ENCODE peak calls at places on chromosome 6, in four cellular contexts. I, G, S and H are unnamed samples.

GRCh38 chr6:132813173-132813856 is 1.1 kb upstream of the RPS12 start:
- DNase-seq in S (peak; percentile 56), G (peak; percentile 53), I (peak; percentile 67), H (peak; percentile 60)

GRCh38 chr6:166005401-166005845 is 162.2 kb downstream of the TBXT start:
- DNase-seq in G (no peak), I (no peak), S (no peak), H (no peak)

GRCh38 chr6:100488231-100488630 is 23.5 kb upstream of the SIM1 start:
- DNase-seq in I (no peak), G (no peak), S (no peak), H (no peak)

GRCh38 chr6:16759181-16759645 is 2.0 kb downstream of the ATXN1 start:
- DNase-seq in I (no peak), S (no peak), G (peak; percentile 47), H (no peak)

GRCh38 chr6:129183681-129184216 is 300.8 kb downstream of the LAMA2 start:
- DNase-seq in S (no peak), I (no peak), G (no peak), H (no peak)

GRCh38 chr6:161038229-161039003 is 46.8 kb downstream of the MAP3K4 start:
- DNase-seq in S (no peak), G (no peak), I (no peak), H (no peak)

GRCh38 chr6:64293298-64293697 is 657.7 kb downstream of the PHF3 start:
- DNase-seq in G (no peak), I (no peak), S (no peak), H (no peak)

GRCh38 chr6:123117145-123117908 is 121.3 kb downstream of the CLVS2 start:
- DNase-seq in S (no peak), G (no peak), I (no peak), H (no peak)

GRCh38 chr6:111804627-111805235 is 68.5 kb downstream of the FYN start:
- DNase-seq in I (no peak), G (no peak), S (peak; percentile 59), H (peak; percentile 90)

GRCh38 chr6:167119680-167120556 is 3.0 kb upstream of the CCR6 start:
- DNase-seq in S (peak; percentile 48), I (no peak), G (peak; percentile 73), H (peak; percentile 90)
- H3K27ac ChIP-seq in S (no peak overlapping the region), I (no peak overlapping the region), G (peak overlapping the region; percentile 86), H (peak overlapping the region; percentile 63)

DNA sequence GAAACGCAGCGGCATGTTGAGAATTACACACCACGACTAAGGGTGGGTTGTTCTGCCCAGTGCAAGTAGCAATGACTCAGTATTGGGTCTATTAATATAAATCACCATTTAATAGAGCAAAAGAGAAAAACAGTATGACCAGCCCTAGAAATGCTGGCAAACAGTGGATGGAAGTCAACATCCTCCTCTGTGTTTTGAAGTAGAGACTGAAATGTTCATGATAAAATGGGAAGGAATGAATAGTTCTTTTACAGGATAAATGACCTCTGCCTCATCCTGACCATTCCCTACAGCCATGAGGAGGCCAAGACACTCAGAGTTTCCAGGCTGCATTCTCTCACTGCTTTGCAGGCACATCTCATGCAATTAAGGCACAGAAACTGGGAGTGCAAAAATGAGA is 111.8 kb downstream of the PSMB1 start:
- DNase-seq in S (no peak), I (no peak), G (no peak), H (no peak)
- H3K4me1 ChIP-seq in S (no peaks in the 10 kb centered on the region), I (no peaks in the 10 kb centered on the region), G (no peaks in the 10 kb centered on the region), H (peaks cover 4% of the 10 kb centered on the region)

GRCh38 chr6:143609972-143610371 is 67.8 kb upstream of the PHACTR2 start:
- DNase-seq in S (no peak), I (no peak), G (no peak), H (no peak)

GRCh38 chr6:143607168-143607567 is 70.6 kb upstream of the PHACTR2 start:
- DNase-seq in I (no peak), S (no peak), G (no peak), H (no peak)

GRCh38 chr6:143609501-143609900 is 68.3 kb upstream of the PHACTR2 start:
- DNase-seq in I (no peak), G (no peak), S (no peak), H (no peak)

GRCh38 chr6:143605894-143606293 is 71.9 kb upstream of the PHACTR2 start:
- DNase-seq in I (no peak), S (no peak), G (no peak), H (no peak)

DNA sequence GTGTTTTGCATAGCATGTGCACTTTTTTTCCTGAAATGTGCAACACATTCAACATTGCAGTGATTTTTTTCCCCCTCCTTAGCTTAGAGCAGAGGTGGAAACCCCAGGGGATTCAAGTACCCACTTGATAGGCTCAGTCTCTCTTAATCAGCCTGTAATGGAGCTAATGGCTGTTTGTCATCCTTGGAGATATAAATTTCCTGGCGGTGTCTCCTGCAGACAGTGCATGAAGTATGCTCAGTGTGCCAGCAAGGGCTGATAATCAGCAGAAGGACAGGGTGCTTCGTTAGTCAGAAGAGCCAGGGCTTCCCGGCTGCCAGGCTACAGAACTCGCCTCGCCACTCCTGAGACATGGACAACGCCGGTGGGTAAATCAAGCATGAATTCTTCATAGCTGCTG is 69.8 kb upstream of the PHACTR2 start:
- DNase-seq in S (no peak), G (no peak), I (no peak), H (no peak)
- H3K4me3 ChIP-seq in S (no peak overlapping the region), G (no peak overlapping the region), I (no peak overlapping the region), H (no peak overlapping the region)

GRCh38 chr6:135193221-135193620 is 12.1 kb downstream of the MYB start:
- DNase-seq in I (no peak), G (no peak), S (no peak), H (no peak)

GRCh38 chr6:135189344-135189743 is 8.2 kb downstream of the MYB start:
- DNase-seq in I (no peak), S (no peak), G (no peak), H (no peak)

GRCh38 chr6:135188718-135189117 is 7.6 kb downstream of the MYB start:
- DNase-seq in S (no peak), G (no peak), I (no peak), H (no peak)

GRCh38 chr6:135192256-135193174 is 11.4 kb downstream of the MYB start:
- DNase-seq in G (no peak), I (no peak), S (no peak), H (no peak)

GRCh38 chr6:135191508-135192255 is 10.6 kb downstream of the MYB start:
- DNase-seq in I (no peak), S (no peak), G (no peak), H (no peak)
- H3K27ac ChIP-seq in I (no peak overlapping the region), S (peak overlapping the region; percentile 71), G (no peak overlapping the region), H (no peak overlapping the region)

GRCh38 chr6:134527108-134527787 is 209.3 kb upstream of the SGK1 start:
- DNase-seq in S (no peak), G (no peak), I (no peak), H (no peak)

GRCh38 chr6:134521116-134521501 is 203.2 kb upstream of the SGK1 start:
- DNase-seq in I (no peak), G (no peak), S (no peak), H (no peak)

GRCh38 chr6:134523903-134524302 is 206.0 kb upstream of the SGK1 start:
- DNase-seq in I (no peak), S (peak; percentile 71), G (no peak), H (no peak)

GRCh38 chr6:134523051-134523450 is 205.1 kb upstream of the SGK1 start:
- DNase-seq in G (no peak), S (no peak), I (no peak), H (no peak)

GRCh38 chr6:134525190-134525868 is 207.4 kb upstream of the SGK1 start:
- DNase-seq in S (no peak), I (no peak), G (no peak), H (no peak)
- H3K4me1 ChIP-seq in S (peaks cover 11% of the 10 kb centered on the region), I (no peaks in the 10 kb centered on the region), G (no peaks in the 10 kb centered on the region), H (peaks cover 11% of the 10 kb centered on the region)

GRCh38 chr6:148934534-148934933 is 187.7 kb downstream of the UST start:
- DNase-seq in I (no peak), G (no peak), S (no peak), H (no peak)
- H3K4me3 ChIP-seq in I (no peak overlapping the region), G (no peak overlapping the region), S (no peak overlapping the region), H (no peak overlapping the region)

GRCh38 chr6:36824262-36824661 is 15.0 kb downstream of the CPNE5 start:
- DNase-seq in S (no peak), I (no peak), G (no peak), H (no peak)

GRCh38 chr6:36825452-36825851 is 13.8 kb downstream of the CPNE5 start:
- DNase-seq in G (no peak), I (no peak), S (no peak), H (no peak)

GRCh38 chr6:36821581-36822335 is 17.5 kb downstream of the CPNE5 start:
- DNase-seq in G (no peak), I (no peak), S (no peak), H (no peak)

GRCh38 chr6:36822506-36823269 is 16.6 kb downstream of the CPNE5 start:
- DNase-seq in I (no peak), S (no peak), G (no peak), H (no peak)

DNA sequence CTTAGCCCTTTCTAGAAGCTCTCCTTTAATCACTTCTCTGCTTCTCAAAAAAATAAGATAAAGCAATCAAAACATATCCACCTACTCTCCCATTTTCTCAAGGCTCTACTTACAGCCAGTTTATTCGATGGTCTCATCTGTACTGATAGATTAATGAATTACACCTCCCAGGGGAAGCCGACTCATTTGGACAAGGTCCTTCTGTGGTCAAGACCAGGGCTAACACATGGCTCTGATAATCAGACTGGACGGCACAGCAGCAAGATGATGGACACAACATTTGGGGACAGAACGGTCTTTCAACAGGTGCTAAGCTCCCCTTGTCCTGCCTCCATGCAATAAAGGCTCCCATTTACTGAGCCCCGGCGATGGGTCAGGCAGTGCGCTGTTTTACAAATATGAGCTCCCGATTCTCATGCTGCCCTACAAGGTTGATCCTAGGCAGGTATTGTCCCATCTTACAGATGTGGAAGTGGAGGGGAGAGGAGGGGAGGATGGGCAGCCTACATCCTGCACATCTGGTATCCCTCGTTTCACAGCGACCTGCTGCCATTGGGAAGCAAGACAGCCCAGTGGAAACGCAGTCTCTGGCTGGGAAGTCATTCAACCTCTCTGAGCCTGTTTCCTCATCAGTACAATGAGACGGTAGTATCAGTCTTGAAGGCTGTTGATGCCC is 15.7 kb downstream of the CPNE5 start:
- DNase-seq in G (no peak), S (no peak), I (no peak), H (no peak)
- H3K27ac ChIP-seq in G (no peak overlapping the region), S (no peak overlapping the region), I (no peak overlapping the region), H (no peak overlapping the region)